ENCODE peak calls at places on chromosomes 3 and 15, in seven cellular contexts. Z is GM20000, B is skeletal muscle cell, M is iris pigment epithelial cell, T is K562, Y is mesothelial cell of epicardium, N is A549. U is an unnamed sample.

GRCh38 chr3:11903047-11903446 is 56.4 kb upstream of the TAMM41 start:
- DNase-seq in B (no peak), T (no peak), M (no peak), Y (no peak), N (no peak), Z (no peak), U (no peak)

GRCh38 chr3:147838650-147839049 is 429.5 kb downstream of the ZIC1 start:
- DNase-seq in B (no peak), Z (no peak), M (peak), N (no peak), Y (no peak), T (no peak), U (no peak)

GRCh38 chr15:40103124-40103858 is 5.4 kb downstream of the BMF start:
- DNase-seq in Y (peak), N (no peak), B (no peak), Z (no peak), T (no peak), M (peak), U (no peak)

GRCh38 chr3:107431298-107432012 is 54.2 kb downstream of the CCDC54 start:
- DNase-seq in T (peak), B (no peak), N (peak), M (peak), Z (peak), Y (peak), U (no peak)

GRCh38 chr15:85607842-85608241 is 186.9 kb downstream of the KLHL25 start:
- DNase-seq in Y (no peak), T (no peak), M (peak), N (no peak), B (no peak), Z (no peak), U (no peak)

GRCh38 chr3:187616307-187616939 is 53.8 kb downstream of the SST start:
- DNase-seq in N (peak), T (peak), Z (peak), M (peak), Y (peak), B (peak), U (peak)

GRCh38 chr3:15983232-15983631 is 185.5 kb upstream of the ANKRD28 start:
- DNase-seq in Z (no peak), N (no peak), Y (no peak), B (peak), M (peak), T (no peak), U (no peak)

GRCh38 chr3:52339612-52340011 is 23.5 kb downstream of the DNAH1 start:
- DNase-seq in T (peak), N (peak), Z (peak), B (peak), Y (no peak), M (peak), U (peak)

GRCh38 chr3:50321844-50322385 is 630 bp downstream of the HYAL2 start:
- DNase-seq in M (no peak), Y (no peak), T (no peak), Z (no peak), N (no peak), B (no peak), U (no peak)